ENCODE peak calls at places on chromosomes 13 and 19, in six cellular contexts. B, D, E, G, S and M are unnamed samples.

GRCh38 chr19:44228318-44228717 is 16.0 kb downstream of the ZNF227 start:
- DNase-seq in B (no peak), D (no peak), E (no peak), G (no peak), S (no peak), M (no peak)

GRCh38 chr13:40940841-40941240 is 78.3 kb downstream of the ELF1 start:
- DNase-seq in B (no peak), D (no peak), E (no peak), G (no peak), S (no peak), M (no peak)

GRCh38 chr13:29532136-29532535 is 63.4 kb downstream of the SLC7A1 start:
- DNase-seq in B (no peak), D (no peak), E (no peak), G (no peak), S (no peak), M (no peak)

GRCh38 chr13:110777251-110777820 is 63.8 kb downstream of the ING1 start:
- DNase-seq in B (no peak), D (peak; percentile 66), E (no peak), G (no peak), S (no peak), M (no peak)

GRCh38 chr19:38686530-38686888 is 39.1 kb downstream of the ACTN4 start:
- DNase-seq in B (no peak), D (no peak), E (no peak), G (no peak), S (no peak), M (no peak)

GRCh38 chr19:39951686-39952085 is 17.3 kb upstream of the FCGBP start:
- DNase-seq in B (no peak), D (peak; percentile 61), E (no peak), G (peak; percentile 46), S (no peak), M (no peak)

GRCh38 chr19:4059931-4060620 is 6.6 kb downstream of the ZBTB7A start:
- DNase-seq in B (no peak), D (no peak), E (peak; percentile 44), G (peak; percentile 58), S (peak; percentile 87), M (no peak)

GRCh38 chr19:30692517-30692870 is 320.3 kb downstream of the ZNF536 start:
- DNase-seq in B (no peak), D (no peak), E (peak; percentile 33), G (no peak), S (peak; percentile 31), M (no peak)

GRCh38 chr13:100394005-100394695 is 194.4 kb downstream of the GGACT start:
- DNase-seq in B (no peak), D (peak; percentile 92), E (no peak), G (no peak), S (peak; percentile 37), M (no peak)

GRCh38 chr13:101511766-101512165 is 59.3 kb downstream of the ITGBL1 start:
- DNase-seq in B (no peak), D (no peak), E (no peak), G (no peak), S (no peak), M (no peak)

GRCh38 chr19:45471866-45472556 is 4.2 kb downstream of the FOSB start:
- DNase-seq in B (no peak), D (no peak), E (no peak), G (peak; percentile 36), S (no peak), M (no peak)

GRCh38 chr19:11570039-11570462 is 7.4 kb downstream of the ACP5 start:
- DNase-seq in B (no peak), D (no peak), E (no peak), G (no peak), S (no peak), M (no peak)

GRCh38 chr19:49473868-49474544 is at the start of gene FLT3LG:
- DNase-seq in B (peak; percentile 90), D (peak; percentile 69), E (peak; percentile 76), G (peak; percentile 83), S (peak; percentile 80), M (no peak)

GRCh38 chr13:46866150-46866549 is 30.7 kb downstream of the HTR2A start:
- DNase-seq in B (no peak), D (peak; percentile 63), E (peak; percentile 5), G (peak; percentile 8), S (peak; percentile 15), M (peak; percentile 1)
- TF ChIP-seq POLR2A in B (no peak), D (no peak), E (no peak), G (no peak), S (no peak), M (no peak)

DNA sequence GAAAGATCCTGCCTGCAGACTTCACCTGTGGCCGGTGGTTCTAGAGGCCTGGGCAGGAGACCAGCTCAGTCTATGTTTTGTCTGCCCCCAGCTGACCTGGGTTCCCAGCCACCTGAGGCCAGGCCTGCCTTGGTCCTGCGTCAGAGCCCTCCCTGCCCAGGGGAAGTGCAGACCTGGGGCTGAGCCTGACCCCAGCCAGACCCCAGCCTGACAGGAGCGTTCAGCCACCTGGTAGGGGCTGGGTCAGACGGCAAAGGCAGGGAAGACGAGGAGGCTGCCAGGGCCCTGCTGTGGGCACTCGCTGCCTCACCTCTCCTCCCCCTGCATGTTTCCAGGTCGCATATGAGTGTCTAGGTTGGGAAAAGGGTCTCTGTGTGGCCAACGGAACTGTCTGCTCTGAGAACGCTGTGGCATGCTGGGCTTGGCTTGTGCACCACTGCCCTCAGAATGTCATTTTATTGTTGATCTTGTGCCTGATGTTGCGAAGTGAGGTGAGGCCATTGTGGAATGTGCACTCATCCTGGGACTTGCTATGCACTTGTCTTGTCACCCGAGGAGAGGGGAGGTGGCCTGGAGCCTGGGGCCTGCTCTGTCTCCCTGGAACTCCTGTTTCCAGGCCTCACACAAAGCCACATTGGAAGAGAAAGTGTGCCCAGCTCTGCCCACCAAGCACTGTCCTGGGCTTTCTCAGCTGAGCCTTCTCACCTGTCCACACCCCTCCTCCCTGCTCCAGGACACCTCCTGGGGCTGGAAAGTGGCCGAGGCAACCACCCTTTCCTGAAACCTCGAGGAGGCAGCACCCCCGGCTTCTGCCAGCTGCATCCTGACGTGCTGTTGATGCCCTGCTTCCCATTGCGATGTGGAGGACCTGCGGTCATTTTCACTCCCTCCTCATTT is 15.2 kb upstream of the MCF2L start:
- DNase-seq in B (no peak), D (no peak), E (no peak), G (no peak), S (no peak), M (no peak)
- H3K27me3 ChIP-seq in B (no peaks in the 10 kb centered on the region), D (peaks cover 70% of the 10 kb centered on the region), E (no peaks in the 10 kb centered on the region), G (no peaks in the 10 kb centered on the region), S (no peaks in the 10 kb centered on the region), M (no peaks in the 10 kb centered on the region)

GRCh38 chr19:14432817-14433453 is at the start of gene PKN1:
- DNase-seq in B (peak; percentile 86), D (no peak), E (peak; percentile 65), G (peak; percentile 52), S (peak; percentile 48), M (no peak)
- TF ChIP-seq POLR2A in B (no peak), D (no peak), E (peak; percentile 15), G (no peak), S (no peak), M (no peak)

DNA sequence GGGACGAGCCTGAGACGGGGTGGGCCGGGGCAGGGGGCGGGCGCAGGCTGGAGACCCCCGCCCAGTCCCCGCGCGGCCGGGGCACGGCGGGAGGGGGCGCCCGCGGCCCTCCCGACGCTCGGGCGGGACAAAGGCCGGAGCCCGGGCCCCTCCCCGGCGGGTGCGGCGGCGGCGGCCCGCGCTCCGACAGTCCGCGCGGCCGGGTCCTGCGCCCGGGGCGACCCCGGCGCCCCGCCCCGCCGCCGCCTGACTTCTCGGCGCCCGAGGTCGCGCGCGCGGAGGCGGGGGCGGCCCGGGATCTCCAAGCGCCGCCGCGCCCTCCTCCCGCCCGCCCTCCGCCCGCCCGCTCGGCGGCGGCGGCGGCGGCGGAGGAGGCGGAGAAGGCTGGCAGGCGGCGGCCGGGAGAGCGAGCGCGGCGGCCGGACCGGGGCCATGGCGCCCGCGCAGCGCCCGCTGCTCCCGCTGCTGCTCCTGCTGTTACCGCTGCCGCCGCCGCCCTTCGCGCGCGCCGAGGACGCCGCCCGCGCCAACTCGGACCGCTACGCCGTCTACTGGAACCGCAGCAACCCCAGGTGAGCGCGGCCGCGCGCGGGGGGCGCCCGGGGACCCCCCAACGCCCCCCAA is at the start of gene EFNA2:
- DNase-seq in B (no peak), D (no peak), E (no peak), G (no peak), S (no peak), M (no peak)
- H3K27me3 ChIP-seq in B (peaks cover 21% of the 10 kb centered on the region), D (peaks cover 43% of the 10 kb centered on the region), E (no peaks in the 10 kb centered on the region), G (peaks cover 53% of the 10 kb centered on the region), S (peaks cover 22% of the 10 kb centered on the region), M (peaks cover 81% of the 10 kb centered on the region)

GRCh38 chr19:46599716-46600392 is 1.3 kb upstream of the CALM3 start:
- DNase-seq in B (no peak), D (no peak), E (no peak), G (no peak), S (no peak), M (no peak)

GRCh38 chr19:46601318-46602224 is at the start of gene CALM3:
- DNase-seq in B (no peak), D (no peak), E (no peak), G (no peak), S (no peak), M (no peak)

GRCh38 chr19:46602392-46603194 is 1.5 kb downstream of the CALM3 start:
- DNase-seq in B (no peak), D (no peak), E (peak; percentile 40), G (peak; percentile 40), S (no peak), M (no peak)

GRCh38 chr19:46598372-46598917 is 2.7 kb upstream of the CALM3 start:
- DNase-seq in B (no peak), D (no peak), E (no peak), G (no peak), S (no peak), M (no peak)

DNA sequence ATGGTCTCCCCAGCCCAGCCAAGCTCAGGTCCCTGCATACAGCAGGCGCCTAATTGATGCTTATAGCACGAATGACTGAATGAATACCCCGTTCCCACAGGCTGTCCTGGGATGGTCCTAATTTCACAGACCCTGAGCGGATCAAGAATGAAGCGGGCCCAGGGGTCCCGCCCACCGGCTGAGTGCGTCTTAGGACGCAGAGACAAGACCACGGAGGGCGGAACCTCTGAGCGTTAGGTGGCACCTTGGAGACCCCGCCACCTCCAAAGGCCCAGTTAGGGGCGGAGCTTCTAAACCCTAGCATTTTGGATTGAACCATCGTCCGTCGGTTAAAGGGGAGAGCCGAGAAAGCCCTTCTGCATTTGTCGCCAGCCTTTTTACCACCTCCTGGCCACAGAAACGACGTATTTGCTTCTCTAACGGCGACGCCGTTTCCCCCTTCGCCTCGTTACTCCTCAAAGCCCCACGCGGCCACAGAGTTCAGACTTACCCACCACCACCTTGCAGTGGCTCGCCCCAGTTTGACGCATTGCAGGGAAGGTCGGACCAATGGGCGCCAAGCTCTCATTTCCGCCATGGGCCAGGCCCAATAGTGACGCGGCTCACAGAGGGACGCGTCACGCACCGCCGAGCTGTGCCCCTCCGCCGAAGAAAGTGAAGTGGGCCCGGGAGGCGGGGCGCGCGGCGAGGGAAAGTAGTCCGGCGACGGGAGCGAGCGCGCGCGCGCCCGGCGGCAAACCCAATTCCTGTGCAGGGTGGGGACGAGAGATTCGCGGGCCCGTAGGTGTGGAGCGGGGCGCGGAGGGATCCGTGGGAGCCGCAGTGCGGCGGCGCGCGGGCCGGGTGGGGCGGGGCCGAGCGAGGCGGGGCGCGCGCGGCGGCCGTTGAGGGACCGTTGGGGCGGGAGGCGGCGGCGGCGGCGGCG is 475 bp upstream of the CALM3 start:
- DNase-seq in B (peak; percentile 100), D (peak; percentile 97), E (peak; percentile 98), G (peak; percentile 98), S (peak; percentile 98), M (peak; percentile 89)
- TF ChIP-seq POLR2A in B (no peak), D (peak; percentile 52), E (peak; percentile 97), G (peak; percentile 71), S (peak; percentile 59), M (peak; percentile 55)